ENCODE peak calls at places on chromosomes 16 and 17, in nine cellular contexts. D is WTC11, A is fibroblast of mammary gland, K is mesothelial cell of epicardium, C is AG04449, I is GM13976, N is neural progenitor cell, O is dorsolateral prefrontal cortex, M is lower leg skin. H is an unnamed sample.

GRCh38 chr17:70168044-70168978 is 1.0 kb upstream of the KCNJ2 start:
- DNase-seq in D (peak), A (peak), K (peak), C (peak), I (peak), N (peak), O (peak), M (peak), H (peak)

GRCh38 chr17:41768682-41769288 is 17.7 kb downstream of the JUP start:
- DNase-seq in D (no peak), A (no peak), K (no peak), C (no peak), I (no peak), N (no peak), O (no peak), M (no peak), H (no peak)

GRCh38 chr17:18028114-18028513 is 10.9 kb downstream of the ATPAF2 start:
- DNase-seq in D (no peak), A (no peak), K (no peak), C (no peak), I (no peak), N (no peak), O (no peak), M (peak), H (no peak)

GRCh38 chr17:48745381-48746275 is 17.1 kb upstream of the HOXB13 start:
- DNase-seq in D (no peak), A (no peak), K (no peak), C (no peak), I (no peak), N (peak), O (no peak), M (no peak), H (no peak)

GRCh38 chr17:68993112-68993511 is 37.9 kb upstream of the ABCA8 start:
- DNase-seq in D (no peak), A (peak), K (no peak), C (no peak), I (no peak), N (no peak), O (no peak), M (no peak), H (no peak)

GRCh38 chr17:46978489-46979022 is 497 bp downstream of the RPRML start:
- DNase-seq in D (peak), A (no peak), K (no peak), C (no peak), I (peak), N (peak), O (peak), M (no peak), H (no peak)

GRCh38 chr16:11283820-11284248 is 2.7 kb upstream of the PRM1 start:
- DNase-seq in D (no peak), A (peak), K (no peak), C (no peak), I (no peak), N (peak), O (no peak), M (no peak), H (no peak)

GRCh38 chr16:89172901-89173628 is 1.5 kb downstream of the CDH15 start:
- DNase-seq in D (no peak), A (no peak), K (no peak), C (no peak), I (no peak), N (peak), O (no peak), M (no peak), H (no peak)

GRCh38 chr17:72588961-72589360 is 468.1 kb downstream of the SOX9 start:
- DNase-seq in D (no peak), A (peak), K (no peak), C (no peak), I (no peak), N (no peak), O (peak), M (no peak), H (no peak)

GRCh38 chr16:35431829-35432663 is 1972.6 kb downstream of the TP53TG3F start:
- DNase-seq in D (peak), A (no peak), K (no peak), C (no peak), I (no peak), N (no peak), O (no peak), M (no peak), H (no peak)

GRCh38 chr16:25419681-25420080 is 162.0 kb upstream of the ZKSCAN2 start:
- DNase-seq in D (no peak), A (no peak), K (no peak), C (no peak), I (no peak), N (no peak), O (no peak), M (no peak), H (no peak)

GRCh38 chr16:379183-379960 is 2.4 kb downstream of the PGAP6 start:
- DNase-seq in D (peak), A (no peak), K (peak), C (no peak), I (no peak), N (no peak), O (peak), M (no peak), H (no peak)

GRCh38 chr17:50806141-50806643 is 29.2 kb upstream of the WFIKKN2 start:
- DNase-seq in D (peak), A (peak), K (no peak), C (no peak), I (no peak), N (peak), O (no peak), M (no peak), H (no peak)

GRCh38 chr16:88472637-88473205 is 19.6 kb downstream of the ZFPM1 start:
- DNase-seq in D (no peak), A (peak), K (no peak), C (no peak), I (no peak), N (no peak), O (no peak), M (no peak), H (no peak)

GRCh38 chr17:1709971-1710806 is at the start of gene TLCD2:
- DNase-seq in D (peak), A (peak), K (peak), C (no peak), I (peak), N (peak), O (no peak), M (peak), H (peak)

GRCh38 chr16:6446370-6446769 is 886.3 kb upstream of the RBFOX1 start:
- DNase-seq in D (no peak), A (no peak), K (no peak), C (no peak), I (no peak), N (no peak), O (no peak), M (no peak), H (no peak)

GRCh38 chr17:77320046-77320445 is 179.3 kb downstream of the SEC14L1 start:
- DNase-seq in D (peak), A (peak), K (no peak), C (no peak), I (no peak), N (no peak), O (no peak), M (peak), H (no peak)

GRCh38 chr17:17682293-17682736 is 1.1 kb downstream of the RAI1 start:
- DNase-seq in D (no peak), A (no peak), K (no peak), C (no peak), I (peak), N (peak), O (peak), M (peak), H (peak)

GRCh38 chr17:55266051-55266957 is 1.5 kb downstream of the HLF start:
- DNase-seq in D (peak), A (no peak), K (no peak), C (no peak), I (no peak), N (peak), O (no peak), M (no peak), H (no peak)

GRCh38 chr17:48045270-48046001 is 2.7 kb upstream of the NFE2L1 start:
- DNase-seq in D (no peak), A (peak), K (no peak), C (no peak), I (no peak), N (no peak), O (no peak), M (no peak), H (no peak)

GRCh38 chr16:21116148-21116693 is 34.4 kb downstream of the DNAH3 start:
- DNase-seq in D (no peak), A (peak), K (no peak), C (no peak), I (no peak), N (no peak), O (no peak), M (peak), H (no peak)

GRCh38 chr17:9367186-9367585 is 208.4 kb downstream of the STX8 start:
- DNase-seq in D (no peak), A (no peak), K (no peak), C (no peak), I (no peak), N (no peak), O (no peak), M (no peak), H (no peak)

GRCh38 chr17:2885751-2886150 is 89.5 kb downstream of the RAP1GAP2 start:
- DNase-seq in D (no peak), A (no peak), K (no peak), C (no peak), I (no peak), N (no peak), O (peak), M (no peak), H (no peak)

GRCh38 chr16:72763927-72764628 is 283.9 kb downstream of the ZFHX3 start:
- DNase-seq in D (no peak), A (no peak), K (no peak), C (no peak), I (no peak), N (peak), O (no peak), M (no peak), H (no peak)

GRCh38 chr17:76935331-76935730 is 67.1 kb downstream of the MGAT5B start:
- DNase-seq in D (no peak), A (peak), K (no peak), C (no peak), I (no peak), N (no peak), O (no peak), M (no peak), H (no peak)

GRCh38 chr16:67516296-67517177 is 12.1 kb upstream of the RIPOR1 start:
- DNase-seq in D (no peak), A (peak), K (no peak), C (no peak), I (no peak), N (no peak), O (no peak), M (no peak), H (no peak)

GRCh38 chr16:4426021-4426684 is 485 bp downstream of the DNAJA3 start:
- DNase-seq in D (peak), A (no peak), K (no peak), C (no peak), I (no peak), N (no peak), O (no peak), M (no peak), H (no peak)

GRCh38 chr17:46212634-46213435 is 19.6 kb upstream of the KANSL1 start:
- DNase-seq in D (peak), A (peak), K (no peak), C (peak), I (peak), N (peak), O (peak), M (no peak), H (peak)

GRCh38 chr16:86899757-86900156 is 321.4 kb downstream of the FOXL1 start:
- DNase-seq in D (no peak), A (peak), K (no peak), C (peak), I (no peak), N (no peak), O (no peak), M (no peak), H (no peak)

GRCh38 chr16:55820615-55821014 is 12.3 kb downstream of the CES1 start:
- DNase-seq in D (no peak), A (no peak), K (no peak), C (no peak), I (no peak), N (no peak), O (no peak), M (no peak), H (no peak)

GRCh38 chr16:23824909-23825308 is 10.9 kb upstream of the PRKCB start:
- DNase-seq in D (no peak), A (no peak), K (no peak), C (no peak), I (no peak), N (no peak), O (no peak), M (peak), H (no peak)

GRCh38 chr16:1757714-1758461 is 13.5 kb downstream of the NME3 start:
- DNase-seq in D (no peak), A (no peak), K (no peak), C (no peak), I (no peak), N (no peak), O (no peak), M (no peak), H (no peak)

GRCh38 chr16:57507414-57508083 is 21.3 kb upstream of the DOK4 start:
- DNase-seq in D (no peak), A (no peak), K (no peak), C (no peak), I (no peak), N (peak), O (no peak), M (no peak), H (no peak)

GRCh38 chr17:48995871-48996695 is 1.1 kb upstream of the IGF2BP1 start:
- DNase-seq in D (peak), A (no peak), K (peak), C (no peak), I (peak), N (peak), O (no peak), M (peak), H (peak)

GRCh38 chr17:81417049-81417878 is 22.0 kb downstream of the BAHCC1 start:
- DNase-seq in D (no peak), A (peak), K (no peak), C (peak), I (no peak), N (no peak), O (no peak), M (peak), H (no peak)

GRCh38 chr17:45440161-45440859 is 7.6 kb upstream of the ARHGAP27 start:
- DNase-seq in D (peak), A (peak), K (no peak), C (no peak), I (no peak), N (no peak), O (no peak), M (no peak), H (no peak)

GRCh38 chr17:42809250-42809649 is 10.6 kb downstream of the CNTD1 start:
- DNase-seq in D (no peak), A (peak), K (no peak), C (no peak), I (no peak), N (no peak), O (peak), M (no peak), H (no peak)

GRCh38 chr16:88810166-88810867 is 1.4 kb downstream of the APRT start:
- DNase-seq in D (no peak), A (no peak), K (no peak), C (no peak), I (no peak), N (no peak), O (no peak), M (no peak), H (no peak)

DNA sequence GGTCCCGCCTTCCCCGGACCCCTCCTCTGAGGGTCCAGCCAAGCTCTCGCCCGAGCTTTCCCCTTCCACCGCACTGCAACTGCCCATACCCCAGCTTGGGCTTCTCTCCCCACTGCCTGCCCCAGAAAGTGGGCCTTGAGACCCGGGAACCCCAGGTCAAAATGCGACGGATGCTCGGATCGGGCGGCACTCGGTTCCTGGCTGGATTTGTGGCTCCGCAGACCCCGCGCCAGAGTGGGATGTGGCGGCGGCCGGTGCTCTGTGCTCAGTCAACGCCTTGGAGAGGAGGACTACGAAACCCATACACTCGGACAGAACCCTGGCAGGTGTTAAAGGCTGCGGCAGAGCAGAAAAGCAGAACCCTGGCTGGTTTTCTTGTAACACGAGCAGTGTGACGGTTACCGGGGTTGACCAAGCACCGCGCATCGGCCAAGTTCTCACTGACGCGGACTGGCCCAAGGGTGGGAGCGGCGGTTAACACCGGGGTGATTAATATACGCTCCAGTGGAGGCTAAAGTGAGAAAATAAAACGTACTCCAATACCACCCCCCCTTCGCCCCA is 885 bp upstream of the SLFN13 start:
- DNase-seq in D (peak), A (peak), K (no peak), C (no peak), I (peak), N (peak), O (no peak), M (peak), H (no peak)
- TF ChIP-seq CTCF in D (no peak), A (no peak), K (no peak), C (no peak), I (no peak), N (no peak), O (no peak), M (no peak), H (no peak)

DNA sequence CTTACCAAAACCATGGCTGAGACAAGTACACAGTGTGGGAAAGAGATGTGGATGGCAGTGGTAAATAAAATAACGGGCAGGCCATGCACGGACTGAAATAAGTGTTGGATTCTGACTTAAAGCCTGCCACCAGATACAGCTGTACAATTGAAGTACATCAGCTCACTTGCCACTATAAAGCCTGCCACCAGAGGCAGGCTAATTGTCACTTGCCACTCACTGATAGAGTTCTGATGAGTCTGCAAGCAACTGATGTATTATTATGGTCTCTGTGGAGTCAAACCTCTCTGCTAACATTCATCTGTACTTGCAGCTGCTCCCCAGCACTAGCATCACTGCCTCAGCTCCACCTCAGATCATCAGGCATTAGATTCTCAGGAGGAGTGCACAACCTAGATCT is 93.0 kb downstream of the CYTH1 start:
- DNase-seq in D (no peak), A (no peak), K (no peak), C (no peak), I (no peak), N (no peak), O (no peak), M (no peak), H (no peak)
- TF ChIP-seq CTCF in D (no peak), A (no peak), K (no peak), C (no peak), I (no peak), N (no peak), O (no peak), M (no peak), H (peak)

DNA sequence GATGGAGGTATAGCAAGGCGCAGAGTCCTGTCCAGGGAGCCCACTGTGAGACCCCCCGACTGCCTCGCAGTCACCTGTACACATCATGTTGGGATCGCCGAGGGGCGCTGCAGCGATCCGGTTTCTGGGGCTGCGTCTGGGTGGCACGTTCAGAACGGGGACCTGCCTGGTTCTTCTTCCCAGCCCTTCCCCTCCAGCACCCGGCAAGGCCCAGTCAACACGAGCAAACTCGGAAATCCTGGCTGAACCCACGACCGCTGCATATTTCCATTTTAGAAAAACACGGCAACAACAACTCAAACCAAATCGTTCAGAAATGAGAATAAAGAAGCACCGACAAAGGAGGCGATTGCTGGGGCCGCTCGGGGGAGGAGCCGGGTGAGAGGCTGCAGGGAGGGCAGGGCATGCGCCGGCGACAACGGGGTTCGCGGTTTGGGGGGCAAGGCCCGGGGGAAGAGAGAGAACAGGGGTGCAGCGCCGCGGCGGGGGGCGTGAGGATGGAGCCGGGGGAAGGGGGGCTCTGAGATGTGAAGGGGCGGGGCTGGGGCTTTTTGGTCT is 597 bp downstream of the HSDL1 start:
- DNase-seq in D (peak), A (peak), K (peak), C (no peak), I (peak), N (peak), O (peak), M (peak), H (peak)
- TF ChIP-seq CTCF in D (no peak), A (no peak), K (no peak), C (no peak), I (no peak), N (no peak), O (no peak), M (no peak), H (no peak)

GRCh38 chr17:34580685-34581445 is 1.5 kb downstream of the TMEM132E start:
- DNase-seq in D (peak), A (no peak), K (no peak), C (no peak), I (peak), N (peak), O (peak), M (no peak), H (no peak)
- TF ChIP-seq CTCF in D (no peak), A (no peak), K (no peak), C (no peak), I (no peak), N (peak), O (no peak), M (no peak), H (no peak)

GRCh38 chr16:22184615-22184968 is 21.5 kb upstream of the EEF2K start:
- DNase-seq in D (no peak), A (no peak), K (no peak), C (no peak), I (no peak), N (no peak), O (no peak), M (no peak), H (no peak)

GRCh38 chr16:22181843-22182242 is 19.5 kb downstream of the SDR42E2 start:
- DNase-seq in D (no peak), A (no peak), K (no peak), C (no peak), I (no peak), N (no peak), O (no peak), M (no peak), H (no peak)

GRCh38 chr16:22183335-22183734 is 21.0 kb downstream of the SDR42E2 start:
- DNase-seq in D (no peak), A (no peak), K (no peak), C (no peak), I (no peak), N (no peak), O (no peak), M (no peak), H (no peak)

GRCh38 chr16:22186517-22186916 is 19.6 kb upstream of the EEF2K start:
- DNase-seq in D (peak), A (no peak), K (no peak), C (no peak), I (no peak), N (peak), O (no peak), M (no peak), H (no peak)

GRCh38 chr16:22183901-22184614 is 21.8 kb downstream of the SDR42E2 start:
- DNase-seq in D (peak), A (no peak), K (no peak), C (no peak), I (peak), N (peak), O (no peak), M (no peak), H (no peak)
- TF ChIP-seq CTCF in D (peak), A (peak), K (no peak), C (peak), I (peak), N (peak), O (no peak), M (no peak), H (no peak)

GRCh38 chr17:67349420-67349819 is 17.0 kb downstream of the PSMD12 start:
- DNase-seq in D (no peak), A (no peak), K (no peak), C (no peak), I (no peak), N (no peak), O (no peak), M (no peak), H (no peak)
- TF ChIP-seq CTCF in D (no peak), A (no peak), K (no peak), C (no peak), I (no peak), N (no peak), O (no peak), M (no peak), H (no peak)